ENCODE peak calls at places on chromosomes 2 and 18, in five cellular contexts. U is esophagus squamous epithelium, V is upper lobe of right lung, Z is tibial artery, N is AG04450. Q is an unnamed sample.

GRCh38 chr2:177466337-177467195 is 74.0 kb downstream of the AGPS start:
- DNase-seq in U (no peak), V (no peak), Z (no peak), N (no peak), Q (no peak)

GRCh38 chr2:232539298-232540231 is at the start of gene CHRNG:
- DNase-seq in U (no peak), V (peak), Z (no peak), N (no peak), Q (no peak)

GRCh38 chr2:147345246-147345645 is 499.6 kb upstream of the ACVR2A start:
- DNase-seq in U (no peak), V (no peak), Z (no peak), N (no peak), Q (no peak)

GRCh38 chr2:173511357-173511756 is 156.7 kb downstream of the CDCA7 start:
- DNase-seq in U (no peak), V (no peak), Z (no peak), N (no peak), Q (no peak)

GRCh38 chr18:24398515-24398914 is 891 bp upstream of the OSBPL1A start:
- DNase-seq in U (no peak), V (no peak), Z (no peak), N (no peak), Q (no peak)

GRCh38 chr2:190682168-190682567 is 33.3 kb downstream of the NAB1 start:
- DNase-seq in U (no peak), V (no peak), Z (no peak), N (no peak), Q (no peak)

GRCh38 chr2:150309681-150310080 is 177.8 kb downstream of the RND3 start:
- DNase-seq in U (no peak), V (no peak), Z (no peak), N (no peak), Q (no peak)

GRCh38 chr2:143504397-143504796 is 375.2 kb downstream of the ARHGAP15 start:
- DNase-seq in U (no peak), V (no peak), Z (no peak), N (no peak), Q (no peak)

GRCh38 chr2:160493227-160494028 is at the start of gene RBMS1:
- DNase-seq in U (no peak), V (peak), Z (peak), N (no peak), Q (no peak)

GRCh38 chr2:46351388-46352141 is 54.4 kb downstream of the EPAS1 start:
- DNase-seq in U (no peak), V (no peak), Z (no peak), N (no peak), Q (no peak)

GRCh38 chr2:223072826-223073225 is 20.8 kb downstream of the KCNE4 start:
- DNase-seq in U (no peak), V (no peak), Z (no peak), N (no peak), Q (no peak)

GRCh38 chr2:237547841-237548416 is 18.4 kb upstream of the PRLH start:
- DNase-seq in U (no peak), V (no peak), Z (peak), N (no peak), Q (no peak)

GRCh38 chr2:167425113-167425512 is 536.8 kb downstream of the XIRP2 start:
- DNase-seq in U (no peak), V (no peak), Z (no peak), N (no peak), Q (no peak)

GRCh38 chr2:226554726-226555125 is 244.9 kb downstream of the IRS1 start:
- DNase-seq in U (no peak), V (no peak), Z (no peak), N (no peak), Q (no peak)

GRCh38 chr2:183224933-183225332 is 100.7 kb downstream of the NUP35 start:
- DNase-seq in U (no peak), V (no peak), Z (no peak), N (no peak), Q (no peak)

GRCh38 chr18:48065601-48065995 is 135.1 kb upstream of the SMAD2 start:
- DNase-seq in U (no peak), V (no peak), Z (peak), N (no peak), Q (no peak)

GRCh38 chr2:9830685-9831410 is 12.4 kb upstream of the TAF1B start:
- DNase-seq in U (no peak), V (no peak), Z (no peak), N (no peak), Q (no peak)

GRCh38 chr2:25279091-25279651 is 62.6 kb downstream of the DNMT3A start:
- DNase-seq in U (peak), V (no peak), Z (peak), N (no peak), Q (no peak)

GRCh38 chr2:160952462-160952861 is 207.8 kb upstream of the TANK start:
- DNase-seq in U (no peak), V (no peak), Z (peak), N (peak), Q (no peak)

GRCh38 chr2:23624378-23624777 is 239.4 kb downstream of the KLHL29 start:
- DNase-seq in U (no peak), V (no peak), Z (no peak), N (no peak), Q (peak)

GRCh38 chr2:15042824-15043223 is 410.3 kb downstream of the LRATD1 start:
- DNase-seq in U (no peak), V (no peak), Z (no peak), N (peak), Q (no peak)

GRCh38 chr2:145323512-145323911 is 803.6 kb upstream of the ZEB2 start:
- DNase-seq in U (no peak), V (no peak), Z (no peak), N (no peak), Q (no peak)

GRCh38 chr2:54122171-54122935 is 6.9 kb downstream of the ACYP2 start:
- DNase-seq in U (no peak), V (no peak), Z (no peak), N (no peak), Q (no peak)
- H3K27ac ChIP-seq in U (no peak), V (no peak), Z (peak), N (no peak), Q (no peak)

GRCh38 chr2:191869178-191869577 is 22.3 kb upstream of the CAVIN2 start:
- DNase-seq in U (no peak), V (no peak), Z (no peak), N (no peak), Q (peak)

GRCh38 chr2:191866195-191866594 is 19.3 kb upstream of the CAVIN2 start:
- DNase-seq in U (no peak), V (no peak), Z (no peak), N (no peak), Q (no peak)

GRCh38 chr2:191867507-191867847 is 20.6 kb upstream of the CAVIN2 start:
- DNase-seq in U (no peak), V (no peak), Z (no peak), N (no peak), Q (no peak)

GRCh38 chr2:191864623-191865521 is 18.0 kb upstream of the CAVIN2 start:
- DNase-seq in U (no peak), V (no peak), Z (no peak), N (no peak), Q (no peak)

DNA sequence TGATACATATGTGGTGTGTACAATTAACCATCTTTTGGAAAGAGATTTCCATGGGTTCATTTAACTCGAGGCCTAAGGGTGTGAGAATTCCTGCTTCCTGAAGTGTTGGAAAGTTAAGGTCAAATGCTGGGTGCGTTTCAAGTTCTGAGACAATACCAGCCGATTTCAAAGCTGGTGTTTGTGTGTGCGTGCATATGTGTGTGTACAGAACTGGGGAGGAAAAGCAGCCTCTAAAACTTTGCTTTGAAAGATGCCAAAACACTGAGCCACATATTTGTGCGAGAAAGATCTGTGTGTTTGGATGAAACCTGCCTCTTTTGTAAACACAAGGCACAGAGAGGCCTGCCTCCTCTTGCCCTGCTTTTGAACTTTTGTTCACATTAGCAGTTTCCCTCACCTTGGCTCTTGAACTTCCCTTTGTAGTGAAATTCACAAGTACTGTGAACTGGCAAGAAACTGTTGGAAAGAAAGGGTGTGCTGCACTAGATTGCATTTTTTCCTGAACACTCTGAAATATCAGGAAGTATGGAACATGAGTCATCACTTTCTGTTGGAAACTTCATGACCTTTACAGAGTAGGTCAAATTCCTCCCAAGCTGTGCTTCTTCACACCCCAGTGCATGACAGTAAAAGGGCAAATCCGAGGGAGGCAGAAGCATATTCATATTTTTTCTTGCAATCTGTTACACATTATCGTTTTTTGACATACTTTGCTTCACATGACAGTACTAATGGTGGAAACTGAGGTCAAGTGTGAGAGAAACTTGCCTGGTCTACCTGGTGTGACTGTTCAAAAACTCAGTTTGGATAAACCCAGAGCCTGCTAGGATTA is 20.0 kb upstream of the CAVIN2 start:
- DNase-seq in U (no peak), V (no peak), Z (no peak), N (peak), Q (no peak)
- H3K27ac ChIP-seq in U (peak), V (peak), Z (peak), N (peak), Q (no peak)

GRCh38 chr18:55326134-55326533 is 261.9 kb downstream of the TCF4 start:
- DNase-seq in U (no peak), V (no peak), Z (no peak), N (no peak), Q (no peak)
- H3K27ac ChIP-seq in U (no peak), V (no peak), Z (no peak), N (no peak), Q (no peak)

GRCh38 chr2:42645551-42645950 is 77.1 kb downstream of the MTA3 start:
- DNase-seq in U (no peak), V (no peak), Z (no peak), N (no peak), Q (no peak)
- H3K27ac ChIP-seq in U (no peak), V (no peak), Z (no peak), N (no peak), Q (no peak)

GRCh38 chr2:66364495-66364992 is 70.4 kb upstream of the MEIS1 start:
- DNase-seq in U (no peak), V (no peak), Z (no peak), N (no peak), Q (no peak)
- H3K27ac ChIP-seq in U (peak), V (no peak), Z (no peak), N (no peak), Q (no peak)

GRCh38 chr2:21040468-21041377 is 3.1 kb downstream of the APOB start:
- DNase-seq in U (no peak), V (no peak), Z (no peak), N (no peak), Q (no peak)
- H3K27ac ChIP-seq in U (no peak), V (no peak), Z (peak), N (no peak), Q (no peak)

GRCh38 chr18:67599277-67599676 is 82.8 kb upstream of the DSEL start:
- DNase-seq in U (no peak), V (no peak), Z (no peak), N (peak), Q (no peak)
- H3K27ac ChIP-seq in U (no peak), V (no peak), Z (no peak), N (peak), Q (no peak)

DNA sequence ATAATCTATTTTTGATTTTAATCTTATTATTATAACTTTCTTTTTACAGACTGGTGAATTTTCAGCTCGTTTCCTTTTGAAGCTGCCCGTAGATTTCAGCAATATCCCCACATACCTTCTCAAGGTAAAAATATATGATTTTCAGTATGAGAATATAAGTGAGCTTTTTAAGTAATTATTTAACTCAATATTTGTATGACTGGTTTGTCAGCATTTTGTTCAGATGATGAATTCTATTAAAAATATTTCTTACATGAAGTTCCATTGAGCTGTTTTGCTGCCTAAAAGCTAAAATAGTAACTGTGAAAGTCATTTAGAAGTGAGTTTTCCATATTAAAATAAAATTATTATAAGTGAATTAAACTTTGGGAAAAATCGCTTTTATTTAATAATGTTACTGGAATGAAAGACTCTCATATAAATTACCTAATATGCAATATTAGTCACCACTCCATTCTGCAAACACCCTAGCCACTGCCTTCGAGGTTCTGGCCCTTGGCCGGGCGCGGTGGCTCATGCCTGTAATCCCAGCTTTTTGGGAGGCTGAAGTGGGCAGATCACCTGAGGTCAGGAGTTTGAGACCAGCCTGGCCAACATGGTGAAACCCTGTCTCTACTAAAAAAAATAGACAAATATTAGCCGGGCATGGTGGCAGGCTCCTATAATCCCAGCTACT is 155.3 kb downstream of the BABAM2 start:
- DNase-seq in U (no peak), V (no peak), Z (no peak), N (no peak), Q (no peak)
- H3K27ac ChIP-seq in U (no peak), V (no peak), Z (no peak), N (no peak), Q (no peak)